ENCODE peak calls at places on chromosomes 13 and 19, in five cellular contexts. One of them, this sample, is unnamed.

GRCh38 chr13:104553156-104553555 is 1486.9 kb upstream of the SLC10A2 start:
- DNase-seq in HepG2: no peak
- DNase-seq in WTC11: no peak
- DNase-seq in H1: no peak
- DNase-seq in GM12878: no peak
- DNase-seq in this sample: no peak

GRCh38 chr19:9885077-9885552 is 50.0 kb downstream of the PIN1 start:
- DNase-seq in HepG2: no peak
- DNase-seq in WTC11: no peak
- DNase-seq in H1: no peak
- DNase-seq in GM12878: no peak
- DNase-seq in this sample: no peak

GRCh38 chr13:111031531-111031961 is 83.6 kb upstream of the ARHGEF7 start:
- DNase-seq in HepG2: no peak
- DNase-seq in WTC11: no peak
- DNase-seq in H1: peak
- DNase-seq in GM12878: no peak
- DNase-seq in this sample: no peak

GRCh38 chr19:36225219-36225892 is 10.4 kb downstream of the ZNF146 start:
- DNase-seq in HepG2: no peak
- DNase-seq in WTC11: no peak
- DNase-seq in H1: no peak
- DNase-seq in GM12878: no peak
- DNase-seq in this sample: no peak

GRCh38 chr13:106479849-106480400 is 55.5 kb downstream of the EFNB2 start:
- DNase-seq in HepG2: no peak
- DNase-seq in WTC11: no peak
- DNase-seq in H1: no peak
- DNase-seq in GM12878: no peak
- DNase-seq in this sample: no peak

GRCh38 chr13:53197424-53197823 is 168.8 kb downstream of the OLFM4 start:
- DNase-seq in HepG2: no peak
- DNase-seq in WTC11: no peak
- DNase-seq in H1: no peak
- DNase-seq in GM12878: no peak
- DNase-seq in this sample: no peak

GRCh38 chr13:93867481-93867880 is 612.0 kb downstream of the DCT start:
- DNase-seq in HepG2: no peak
- DNase-seq in WTC11: no peak
- DNase-seq in H1: no peak
- DNase-seq in GM12878: no peak
- DNase-seq in this sample: no peak

GRCh38 chr13:43374621-43375020 is 351.2 kb downstream of the DNAJC15 start:
- DNase-seq in HepG2: no peak
- DNase-seq in WTC11: no peak
- DNase-seq in H1: no peak
- DNase-seq in GM12878: no peak
- DNase-seq in this sample: no peak

GRCh38 chr19:30360378-30361106 is 11.6 kb upstream of the ZNF536 start:
- DNase-seq in HepG2: no peak
- DNase-seq in WTC11: no peak
- DNase-seq in H1: no peak
- DNase-seq in GM12878: no peak
- DNase-seq in this sample: no peak

GRCh38 chr13:59677966-59678814 is 485.5 kb downstream of the DIAPH3 start:
- DNase-seq in HepG2: peak
- DNase-seq in WTC11: no peak
- DNase-seq in H1: no peak
- DNase-seq in GM12878: no peak
- DNase-seq in this sample: peak

GRCh38 chr19:9857076-9857721 is 22.1 kb downstream of the PIN1 start:
- DNase-seq in HepG2: no peak
- DNase-seq in WTC11: no peak
- DNase-seq in H1: no peak
- DNase-seq in GM12878: no peak
- DNase-seq in this sample: no peak

GRCh38 chr19:1465191-1466016 is 13.6 kb downstream of the C19orf25 start:
- DNase-seq in HepG2: no peak
- DNase-seq in WTC11: peak
- DNase-seq in H1: peak
- DNase-seq in GM12878: no peak
- DNase-seq in this sample: no peak

GRCh38 chr13:38398810-38399493 is 49.3 kb downstream of the UFM1 start:
- DNase-seq in HepG2: no peak
- DNase-seq in WTC11: no peak
- DNase-seq in H1: no peak
- DNase-seq in GM12878: no peak
- DNase-seq in this sample: no peak

GRCh38 chr13:105474983-105475382 is 1060.5 kb downstream of the EFNB2 start:
- DNase-seq in HepG2: no peak
- DNase-seq in WTC11: no peak
- DNase-seq in H1: no peak
- DNase-seq in GM12878: no peak
- DNase-seq in this sample: no peak

GRCh38 chr13:101204270-101205011 is 211.9 kb downstream of the NALCN start:
- DNase-seq in HepG2: no peak
- DNase-seq in WTC11: no peak
- DNase-seq in H1: no peak
- DNase-seq in GM12878: no peak
- DNase-seq in this sample: no peak

GRCh38 chr13:34412295-34412694 is 529.8 kb upstream of the NBEA start:
- DNase-seq in HepG2: no peak
- DNase-seq in WTC11: no peak
- DNase-seq in H1: no peak
- DNase-seq in GM12878: no peak
- DNase-seq in this sample: no peak

GRCh38 chr13:34411881-34412280 is 530.2 kb upstream of the NBEA start:
- DNase-seq in HepG2: no peak
- DNase-seq in WTC11: no peak
- DNase-seq in H1: no peak
- DNase-seq in GM12878: no peak
- DNase-seq in this sample: no peak

GRCh38 chr13:34409496-34410163 is 532.4 kb upstream of the NBEA start:
- DNase-seq in HepG2: no peak
- DNase-seq in WTC11: no peak
- DNase-seq in H1: no peak
- DNase-seq in GM12878: no peak
- DNase-seq in this sample: no peak

GRCh38 chr13:34411177-34411576 is 530.9 kb upstream of the NBEA start:
- DNase-seq in HepG2: no peak
- DNase-seq in WTC11: no peak
- DNase-seq in H1: no peak
- DNase-seq in GM12878: no peak
- DNase-seq in this sample: no peak

GRCh38 chr13:34410653-34411052 is 531.4 kb upstream of the NBEA start:
- DNase-seq in HepG2: no peak
- DNase-seq in WTC11: no peak
- DNase-seq in H1: no peak
- DNase-seq in GM12878: no peak
- DNase-seq in this sample: no peak
- TF ChIP-seq ATF2 in HepG2: no peak
- TF ChIP-seq ATF2 in WTC11: no peak
- TF ChIP-seq ATF2 in H1: no peak
- TF ChIP-seq ATF2 in GM12878: no peak
- TF ChIP-seq ATF2 in this sample: no peak

GRCh38 chr19:41935781-41936415 is 7.6 kb upstream of the ERFL start:
- DNase-seq in HepG2: no peak
- DNase-seq in WTC11: no peak
- DNase-seq in H1: no peak
- DNase-seq in GM12878: no peak
- DNase-seq in this sample: no peak

GRCh38 chr19:41936961-41937360 is 8.7 kb upstream of the ERFL start:
- DNase-seq in HepG2: no peak
- DNase-seq in WTC11: no peak
- DNase-seq in H1: no peak
- DNase-seq in GM12878: no peak
- DNase-seq in this sample: no peak

GRCh38 chr19:41937525-41937924 is 9.3 kb upstream of the ERFL start:
- DNase-seq in HepG2: no peak
- DNase-seq in WTC11: no peak
- DNase-seq in H1: no peak
- DNase-seq in GM12878: no peak
- DNase-seq in this sample: no peak

GRCh38 chr19:41934849-41935374 is 6.7 kb upstream of the ERFL start:
- DNase-seq in HepG2: peak
- DNase-seq in WTC11: peak
- DNase-seq in H1: peak
- DNase-seq in GM12878: no peak
- DNase-seq in this sample: peak

DNA sequence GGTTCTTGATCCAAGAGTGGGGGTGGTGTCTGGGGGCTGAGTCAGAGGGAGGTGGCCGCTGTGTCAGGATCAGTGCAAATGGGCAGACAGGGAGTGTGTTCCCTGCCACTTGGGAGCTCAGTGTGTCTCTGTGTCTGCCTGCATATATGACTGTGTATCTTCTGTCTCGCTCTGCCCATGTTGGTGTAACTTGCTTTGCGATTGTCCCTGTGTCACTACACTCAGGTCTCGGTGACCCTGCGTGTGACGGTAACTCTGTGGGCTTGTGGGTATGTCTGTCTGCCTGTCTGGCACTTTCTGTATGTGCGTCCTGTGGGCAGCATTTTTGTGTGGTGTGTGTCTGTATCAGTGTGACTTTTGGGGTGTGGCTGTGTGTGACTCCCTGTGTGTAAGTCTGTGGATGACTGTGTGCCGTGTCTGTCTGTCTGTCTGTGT is 8.2 kb upstream of the ERFL start:
- DNase-seq in HepG2: no peak
- DNase-seq in WTC11: no peak
- DNase-seq in H1: no peak
- DNase-seq in GM12878: no peak
- DNase-seq in this sample: no peak
- TF ChIP-seq ATF2 in HepG2: no peak
- TF ChIP-seq ATF2 in WTC11: no peak
- TF ChIP-seq ATF2 in H1: no peak
- TF ChIP-seq ATF2 in GM12878: no peak
- TF ChIP-seq ATF2 in this sample: no peak

GRCh38 chr19:51129716-51130115 is 5.0 kb downstream of the SIGLEC9 start:
- DNase-seq in HepG2: no peak
- DNase-seq in WTC11: no peak
- DNase-seq in H1: no peak
- DNase-seq in GM12878: no peak
- DNase-seq in this sample: no peak
- TF ChIP-seq ATF2 in HepG2: no peak
- TF ChIP-seq ATF2 in WTC11: no peak
- TF ChIP-seq ATF2 in H1: no peak
- TF ChIP-seq ATF2 in GM12878: no peak
- TF ChIP-seq ATF2 in this sample: no peak

DNA sequence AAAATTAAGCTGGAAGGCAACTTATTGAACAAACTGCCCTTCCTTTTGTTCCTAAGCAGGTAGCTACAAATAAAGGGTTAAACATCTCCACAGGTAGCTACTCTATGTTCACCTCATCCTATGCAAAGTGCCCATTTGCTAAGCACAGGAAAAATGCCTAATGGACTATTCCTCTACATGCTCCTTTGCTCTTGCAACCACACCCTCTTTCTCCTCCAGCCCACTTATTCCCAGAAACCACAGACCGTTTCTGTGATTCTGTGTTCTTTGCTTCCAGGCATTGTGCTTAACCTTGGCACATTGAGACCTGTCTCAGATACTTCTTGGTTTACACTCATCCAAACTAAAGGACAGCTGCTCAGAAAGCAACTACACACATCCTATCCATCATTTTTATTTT is 785.1 kb upstream of the MIR17HG start:
- DNase-seq in HepG2: no peak
- DNase-seq in WTC11: no peak
- DNase-seq in H1: no peak
- DNase-seq in GM12878: no peak
- DNase-seq in this sample: no peak
- TF ChIP-seq ATF2 in HepG2: no peak
- TF ChIP-seq ATF2 in WTC11: no peak
- TF ChIP-seq ATF2 in H1: no peak
- TF ChIP-seq ATF2 in GM12878: no peak
- TF ChIP-seq ATF2 in this sample: no peak

GRCh38 chr13:113982296-113982661 is 8.4 kb upstream of the C13orf46 start:
- DNase-seq in HepG2: no peak
- DNase-seq in WTC11: no peak
- DNase-seq in H1: peak
- DNase-seq in GM12878: no peak
- DNase-seq in this sample: no peak
- TF ChIP-seq ATF2 in HepG2: no peak
- TF ChIP-seq ATF2 in WTC11: no peak
- TF ChIP-seq ATF2 in H1: no peak
- TF ChIP-seq ATF2 in GM12878: no peak
- TF ChIP-seq ATF2 in this sample: no peak

DNA sequence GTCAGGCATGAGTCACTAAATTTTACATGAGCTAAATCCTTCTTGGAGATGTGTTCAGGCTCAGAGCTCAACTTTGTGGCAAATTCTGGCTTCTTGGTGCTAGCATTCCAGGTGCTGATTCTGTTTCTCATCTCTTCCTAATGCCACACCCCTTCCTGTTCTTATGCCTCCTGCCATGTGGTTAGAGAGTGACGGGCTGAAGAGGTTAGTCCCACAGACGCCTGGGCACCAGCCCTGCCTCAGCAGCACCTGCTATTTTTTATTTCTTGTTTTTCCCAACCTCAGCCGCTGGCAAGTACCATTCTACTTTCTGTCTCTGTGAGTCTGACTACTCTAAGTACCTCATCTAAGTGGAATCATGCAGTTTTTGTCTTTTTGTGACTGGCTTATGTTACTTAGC is 329.5 kb downstream of the KCNRG start:
- DNase-seq in HepG2: no peak
- DNase-seq in WTC11: no peak
- DNase-seq in H1: no peak
- DNase-seq in GM12878: no peak
- DNase-seq in this sample: no peak
- TF ChIP-seq ATF2 in HepG2: no peak
- TF ChIP-seq ATF2 in WTC11: no peak
- TF ChIP-seq ATF2 in H1: no peak
- TF ChIP-seq ATF2 in GM12878: no peak
- TF ChIP-seq ATF2 in this sample: no peak

GRCh38 chr13:41568990-41569387 is 111.6 kb downstream of the RGCC start:
- DNase-seq in HepG2: no peak
- DNase-seq in WTC11: no peak
- DNase-seq in H1: no peak
- DNase-seq in GM12878: no peak
- DNase-seq in this sample: no peak
- TF ChIP-seq ATF2 in HepG2: no peak
- TF ChIP-seq ATF2 in WTC11: no peak
- TF ChIP-seq ATF2 in H1: no peak
- TF ChIP-seq ATF2 in GM12878: no peak
- TF ChIP-seq ATF2 in this sample: no peak

GRCh38 chr13:109684084-109684835 is 102.1 kb downstream of the IRS2 start:
- DNase-seq in HepG2: no peak
- DNase-seq in WTC11: no peak
- DNase-seq in H1: no peak
- DNase-seq in GM12878: no peak
- DNase-seq in this sample: no peak

GRCh38 chr13:109684836-109685602 is 101.4 kb downstream of the IRS2 start:
- DNase-seq in HepG2: no peak
- DNase-seq in WTC11: no peak
- DNase-seq in H1: no peak
- DNase-seq in GM12878: no peak
- DNase-seq in this sample: no peak

GRCh38 chr13:109691689-109692088 is 94.7 kb downstream of the IRS2 start:
- DNase-seq in HepG2: no peak
- DNase-seq in WTC11: no peak
- DNase-seq in H1: no peak
- DNase-seq in GM12878: no peak
- DNase-seq in this sample: no peak

GRCh38 chr13:109682534-109683244 is 103.7 kb downstream of the IRS2 start:
- DNase-seq in HepG2: no peak
- DNase-seq in WTC11: no peak
- DNase-seq in H1: no peak
- DNase-seq in GM12878: no peak
- DNase-seq in this sample: no peak

GRCh38 chr13:109687559-109688448 is 98.6 kb downstream of the IRS2 start:
- DNase-seq in HepG2: no peak
- DNase-seq in WTC11: no peak
- DNase-seq in H1: no peak
- DNase-seq in GM12878: no peak
- DNase-seq in this sample: no peak
- TF ChIP-seq ATF2 in HepG2: no peak
- TF ChIP-seq ATF2 in WTC11: no peak
- TF ChIP-seq ATF2 in H1: no peak
- TF ChIP-seq ATF2 in GM12878: no peak
- TF ChIP-seq ATF2 in this sample: no peak